ENCODE peak calls at places on chromosomes 6 and 20, in eight cellular contexts. G is astrocyte, D is MCF 10A, Q is heart right ventricle, O is A549, M is transverse colon, T is left lung, I is foreskin fibroblast. K is an unnamed sample.

GRCh38 chr6:67358241-67358640 is 1276.8 kb upstream of the ADGRB3 start:
- DNase-seq in Q (no peak), G (no peak), I (peak; percentile 15), M (no peak), D (no peak), O (no peak), T (no peak), K (no peak)

GRCh38 chr6:139862311-139862710 is 487.9 kb upstream of the CITED2 start:
- DNase-seq in T (no peak), G (peak; percentile 18), Q (no peak), I (peak; percentile 22), D (no peak), O (no peak), M (no peak), K (no peak)

GRCh38 chr20:44683263-44684046 is 31.7 kb upstream of the CCN5 start:
- DNase-seq in G (no peak), O (peak; percentile 75), D (peak; percentile 63), T (no peak), Q (no peak), M (peak; percentile 56), I (peak; percentile 70), K (peak; percentile 83)

GRCh38 chr6:42313038-42313437 is 95.4 kb upstream of the MRPS10 start:
- DNase-seq in O (peak; percentile 18), M (no peak), Q (no peak), D (peak; percentile 17), I (peak; percentile 75), T (no peak), G (peak; percentile 73), K (no peak)

GRCh38 chr20:24608926-24609667 is 139.7 kb downstream of the SYNDIG1 start:
- DNase-seq in T (no peak), G (no peak), Q (no peak), I (peak; percentile 54), M (no peak), O (no peak), D (peak; percentile 32), K (peak; percentile 40)

GRCh38 chr6:29708432-29709177 is 14.6 kb upstream of the HLA-F start:
- DNase-seq in T (no peak), D (no peak), O (no peak), I (no peak), M (peak; percentile 59), G (no peak), Q (no peak), K (no peak)

GRCh38 chr20:62895539-62895938 is 30.8 kb downstream of the DIDO1 start:
- DNase-seq in G (no peak), T (no peak), Q (no peak), I (no peak), D (no peak), O (no peak), M (no peak), K (no peak)

GRCh38 chr6:21300439-21300838 is 293.1 kb upstream of the SOX4 start:
- DNase-seq in O (no peak), D (no peak), I (no peak), M (no peak), G (no peak), Q (no peak), T (no peak), K (no peak)

GRCh38 chr6:7978736-7979135 is 68.1 kb upstream of the TXNDC5 start:
- DNase-seq in M (no peak), T (no peak), O (no peak), G (peak; percentile 95), I (no peak), D (no peak), Q (no peak), K (peak; percentile 34)

GRCh38 chr6:137823826-137824501 is 43.1 kb upstream of the TNFAIP3 start:
- DNase-seq in T (no peak), O (peak; percentile 30), I (peak; percentile 78), M (peak; percentile 65), G (peak; percentile 72), D (no peak), Q (peak; percentile 29), K (no peak)

GRCh38 chr6:113586413-113586812 is 270.7 kb upstream of the MARCKS start:
- DNase-seq in D (no peak), T (no peak), M (no peak), I (peak; percentile 75), O (no peak), G (peak; percentile 92), Q (no peak), K (no peak)

GRCh38 chr6:109322825-109323580 is 59.3 kb downstream of the CD164 start:
- DNase-seq in T (no peak), M (no peak), O (no peak), D (no peak), I (no peak), Q (peak; percentile 43), G (no peak), K (no peak)

GRCh38 chr6:113385020-113385431 is 472.1 kb upstream of the MARCKS start:
- DNase-seq in I (peak; percentile 60), M (no peak), O (no peak), G (peak; percentile 70), Q (no peak), T (no peak), D (no peak), K (no peak)

GRCh38 chr20:35630636-35631035 is 15.0 kb downstream of the SPAG4 start:
- DNase-seq in O (no peak), M (no peak), G (no peak), Q (no peak), T (no peak), I (no peak), D (no peak), K (no peak)

GRCh38 chr6:157333956-157334355 is 10.6 kb upstream of the TMEM242 start:
- DNase-seq in I (no peak), M (no peak), G (no peak), D (no peak), Q (no peak), T (no peak), O (no peak), K (no peak)

GRCh38 chr6:136343275-136343674 is 53.6 kb upstream of the BCLAF1 start:
- DNase-seq in T (no peak), Q (no peak), I (no peak), M (no peak), D (no peak), O (no peak), G (no peak), K (no peak)

GRCh38 chr6:111727798-111728197 is 122.1 kb upstream of the TRAF3IP2 start:
- DNase-seq in M (no peak), I (peak; percentile 54), T (no peak), G (peak; percentile 74), O (peak; percentile 12), Q (no peak), D (peak; percentile 28), K (no peak)
- TF ChIP-seq CTCF in M (peak; percentile 13), I (peak; percentile 5), T (no peak), G (peak; percentile 47), O (no peak), Q (peak; percentile 21), D (no peak), K (no peak)

GRCh38 chr20:49545572-49545971 is 22.4 kb downstream of the PTGIS start:
- DNase-seq in G (no peak), O (peak; percentile 62), M (no peak), Q (no peak), I (peak; percentile 11), D (no peak), T (no peak), K (no peak)
- TF ChIP-seq CTCF in G (no peak), O (no peak), M (no peak), Q (no peak), I (no peak), D (no peak), T (no peak), K (no peak)

DNA sequence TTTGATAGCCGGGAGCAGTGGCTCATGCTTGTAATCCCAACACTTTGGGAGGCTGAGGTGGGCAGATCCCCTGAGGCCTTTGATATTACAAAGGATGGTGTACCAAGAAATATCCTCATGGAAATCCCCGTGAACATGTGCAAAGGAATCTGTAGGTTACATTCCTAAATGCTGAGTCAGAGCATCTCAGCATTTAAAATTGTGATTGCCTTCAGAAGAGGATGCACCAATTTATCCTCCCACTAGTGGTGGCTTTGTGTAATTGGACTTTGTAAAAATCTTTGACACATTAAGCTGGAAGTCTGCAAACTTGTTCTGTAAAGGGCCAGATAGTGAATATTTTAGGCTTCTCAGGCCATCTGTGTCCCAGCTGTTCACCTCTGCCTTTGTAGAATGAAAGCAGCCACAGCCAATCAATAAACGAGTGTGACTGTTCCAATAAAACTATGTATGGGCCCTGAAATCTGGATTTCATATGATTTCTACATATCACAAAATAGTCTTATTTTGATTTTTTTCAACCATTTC is 11.8 kb downstream of the TMEM14B start:
- DNase-seq in D (peak; percentile 92), G (peak; percentile 89), M (no peak), I (peak; percentile 91), Q (no peak), T (no peak), O (peak; percentile 91), K (no peak)
- TF ChIP-seq CTCF in D (peak; percentile 51), G (peak; percentile 81), M (peak; percentile 47), I (peak; percentile 49), Q (peak; percentile 41), T (peak; percentile 16), O (peak; percentile 44), K (peak; percentile 46)

GRCh38 chr20:2280083-2280482 is 15.7 kb upstream of the TGM3 start:
- DNase-seq in G (no peak), D (no peak), T (no peak), I (no peak), M (no peak), O (no peak), Q (no peak), K (no peak)

GRCh38 chr20:2279245-2279779 is 16.5 kb upstream of the TGM3 start:
- DNase-seq in Q (no peak), T (no peak), D (no peak), G (no peak), M (no peak), O (no peak), I (no peak), K (no peak)

GRCh38 chr20:2273634-2274302 is 22.0 kb upstream of the TGM3 start:
- DNase-seq in G (no peak), I (no peak), T (no peak), O (no peak), D (no peak), M (no peak), Q (no peak), K (no peak)

GRCh38 chr20:2281563-2281962 is 14.2 kb upstream of the TGM3 start:
- DNase-seq in M (no peak), I (no peak), G (no peak), D (no peak), Q (no peak), O (no peak), T (no peak), K (no peak)

GRCh38 chr20:2276015-2276414 is 19.8 kb upstream of the TGM3 start:
- DNase-seq in Q (no peak), T (no peak), I (no peak), O (peak; percentile 27), M (no peak), G (no peak), D (no peak), K (no peak)
- TF ChIP-seq CTCF in Q (no peak), T (no peak), I (no peak), O (no peak), M (no peak), G (no peak), D (no peak), K (no peak)

GRCh38 chr6:46189726-46190125 is 18.9 kb upstream of the ENPP5 start:
- DNase-seq in O (no peak), M (no peak), G (no peak), D (no peak), I (no peak), Q (no peak), T (no peak), K (no peak)

GRCh38 chr6:46186583-46186982 is 15.8 kb upstream of the ENPP5 start:
- DNase-seq in O (no peak), T (no peak), D (peak; percentile 25), G (peak; percentile 13), Q (no peak), M (no peak), I (peak; percentile 46), K (no peak)

GRCh38 chr6:46184114-46184513 is 13.3 kb upstream of the ENPP5 start:
- DNase-seq in M (no peak), D (peak; percentile 76), O (no peak), Q (no peak), T (no peak), G (peak; percentile 91), I (peak; percentile 85), K (no peak)
- TF ChIP-seq CTCF in M (no peak), D (no peak), O (no peak), Q (no peak), T (no peak), G (peak; percentile 14), I (peak; percentile 14), K (no peak)